ENCODE peak calls at places on chromosome 6, in five cellular contexts. I is nephron progenitor cell; W is GM04504; M is activated CD4-positive, alpha-beta T cell treated with anti-CD3 and anti-CD28 coated beads, Interleukin-2, amount 10 ng/mL, durations not matched to agents 24 days and 14 days; P is Peyer's patch. Y is an unnamed sample.

GRCh38 chr6:56540950-56541600 is 101.6 kb downstream of the DST start:
- DNase-seq in I (no peak), W (no peak), M (no peak), P (no peak), Y (no peak)

GRCh38 chr6:75012018-75012417 is 193.8 kb downstream of the COL12A1 start:
- DNase-seq in I (no peak), W (no peak), M (no peak), P (no peak), Y (no peak)

GRCh38 chr6:118187568-118188164 is 280.6 kb downstream of the SLC35F1 start:
- DNase-seq in I (no peak), W (peak), M (no peak), P (no peak), Y (no peak)

GRCh38 chr6:161922631-161923119 is 648.8 kb upstream of the AGPAT4 start:
- DNase-seq in I (peak), W (peak), M (peak), P (peak), Y (peak)

GRCh38 chr6:2622683-2623082 is 128.0 kb downstream of the MYLK4 start:
- DNase-seq in I (no peak), W (no peak), M (no peak), P (no peak), Y (no peak)

GRCh38 chr6:150445486-150445885 is 76.7 kb downstream of the IYD start:
- DNase-seq in I (no peak), W (no peak), M (no peak), P (no peak), Y (no peak)

GRCh38 chr6:25363429-25363828 is 84.3 kb downstream of the CARMIL1 start:
- DNase-seq in I (no peak), W (no peak), M (no peak), P (no peak), Y (no peak)

GRCh38 chr6:10424005-10424404 is 9.1 kb upstream of the TFAP2A start:
- DNase-seq in I (no peak), W (no peak), M (no peak), P (no peak), Y (no peak)

GRCh38 chr6:155701342-155701741 is 245.7 kb upstream of the NOX3 start:
- DNase-seq in I (no peak), W (no peak), M (no peak), P (no peak), Y (no peak)